ENCODE peak calls at places on chromosome 3, in eight cellular contexts. D, I, N, J, K, R, O and T are unnamed samples. For H3K4me1 and H3K36me3, the result is how much of the 10 kb centered on the place peaks cover.

GRCh38 chr3:27699067-27699466 is 23.1 kb downstream of the EOMES start:
- DNase-seq in D (no peak), I (no peak), N (no peak), J (no peak), K (no peak), R (no peak), O (no peak), T (no peak)

GRCh38 chr3:31442755-31443154 is 90.0 kb upstream of the STT3B start:
- DNase-seq in D (no peak), I (no peak), N (no peak), J (no peak), K (no peak), R (no peak), O (no peak), T (no peak)

GRCh38 chr3:62151591-62151990 is 221.8 kb downstream of the FEZF2 start:
- DNase-seq in D (no peak), I (no peak), N (no peak), J (no peak), K (no peak), R (no peak), O (no peak), T (no peak)

GRCh38 chr3:46705022-46705530 is 3.9 kb downstream of the TMIE start:
- DNase-seq in D (no peak), I (peak), N (peak), J (peak), K (peak), R (peak), O (peak), T (peak)

GRCh38 chr3:129440648-129441190 is 695 bp downstream of the IFT122 start:
- DNase-seq in D (no peak), I (no peak), N (no peak), J (no peak), K (no peak), R (no peak), O (no peak), T (no peak)

GRCh38 chr3:197547618-197548017 is 8.2 kb downstream of the BDH1 start:
- DNase-seq in D (no peak), I (no peak), N (peak), J (no peak), K (no peak), R (no peak), O (no peak), T (no peak)

GRCh38 chr3:12919205-12919604 is 77.8 kb upstream of the RPL32 start:
- DNase-seq in D (no peak), I (no peak), N (no peak), J (no peak), K (no peak), R (no peak), O (no peak), T (no peak)

GRCh38 chr3:52403271-52403841 is 41.5 kb downstream of the SEMA3G start:
- DNase-seq in D (no peak), I (no peak), N (no peak), J (no peak), K (peak), R (no peak), O (no peak), T (no peak)

GRCh38 chr3:194671511-194671899 is 486 bp downstream of the LSG1 start:
- DNase-seq in D (no peak), I (peak), N (peak), J (no peak), K (no peak), R (peak), O (peak), T (peak)

GRCh38 chr3:186320862-186321568 is 41.0 kb downstream of the DGKG start:
- DNase-seq in D (peak), I (peak), N (no peak), J (no peak), K (no peak), R (no peak), O (no peak), T (no peak)

GRCh38 chr3:61650276-61650675 is 88.9 kb downstream of the PTPRG start:
- DNase-seq in D (no peak), I (peak), N (no peak), J (no peak), K (peak), R (no peak), O (no peak), T (no peak)

GRCh38 chr3:196274585-196274984 is 12.9 kb downstream of the PCYT1A start:
- DNase-seq in D (no peak), I (peak), N (no peak), J (no peak), K (no peak), R (peak), O (peak), T (peak)

GRCh38 chr3:44883999-44884431 is 9.6 kb downstream of the TGM4 start:
- DNase-seq in D (peak), I (peak), N (no peak), J (no peak), K (no peak), R (no peak), O (no peak), T (no peak)

GRCh38 chr3:185750015-185750414 is 74.8 kb downstream of the IGF2BP2 start:
- DNase-seq in D (no peak), I (no peak), N (no peak), J (no peak), K (no peak), R (no peak), O (no peak), T (no peak)

GRCh38 chr3:42714151-42714852 is 11.7 kb upstream of the HHATL start:
- DNase-seq in D (no peak), I (no peak), N (no peak), J (no peak), K (no peak), R (no peak), O (no peak), T (no peak)

GRCh38 chr3:168427830-168428471 is 332.2 kb upstream of the GOLIM4 start:
- DNase-seq in D (no peak), I (no peak), N (no peak), J (no peak), K (no peak), R (no peak), O (no peak), T (no peak)

GRCh38 chr3:77693147-77693546 is 653.2 kb downstream of the ROBO2 start:
- DNase-seq in D (no peak), I (no peak), N (no peak), J (no peak), K (no peak), R (no peak), O (no peak), T (no peak)

GRCh38 chr3:105606052-105606451 is 239.3 kb downstream of the ALCAM start:
- DNase-seq in D (no peak), I (peak), N (no peak), J (no peak), K (no peak), R (no peak), O (no peak), T (no peak)

GRCh38 chr3:15291589-15292541 is 40.5 kb downstream of the SH3BP5 start:
- DNase-seq in D (no peak), I (no peak), N (no peak), J (no peak), K (no peak), R (peak), O (peak), T (peak)

GRCh38 chr3:147392083-147392916 is 14.0 kb downstream of the ZIC4 start:
- DNase-seq in D (no peak), I (no peak), N (peak), J (peak), K (no peak), R (no peak), O (no peak), T (no peak)

GRCh38 chr3:50442940-50443579 is 60.4 kb downstream of the CACNA2D2 start:
- DNase-seq in D (no peak), I (no peak), N (peak), J (no peak), K (no peak), R (no peak), O (no peak), T (no peak)

GRCh38 chr3:105422645-105423044 is 55.9 kb downstream of the ALCAM start:
- DNase-seq in D (no peak), I (no peak), N (no peak), J (no peak), K (no peak), R (no peak), O (no peak), T (no peak)

GRCh38 chr3:64270143-64270542 is 44.9 kb upstream of the PRICKLE2 start:
- DNase-seq in D (no peak), I (no peak), N (no peak), J (no peak), K (no peak), R (no peak), O (no peak), T (no peak)

GRCh38 chr3:184257083-184257915 is 4.1 kb downstream of the CAMK2N2 start:
- DNase-seq in D (no peak), I (no peak), N (no peak), J (no peak), K (no peak), R (no peak), O (no peak), T (no peak)

GRCh38 chr3:133113526-133113925 is 75.3 kb downstream of the TMEM108 start:
- DNase-seq in D (no peak), I (peak), N (no peak), J (no peak), K (no peak), R (no peak), O (no peak), T (no peak)

GRCh38 chr3:52527732-52528595 is 5.7 kb downstream of the NT5DC2 start:
- DNase-seq in D (no peak), I (no peak), N (no peak), J (peak), K (peak), R (no peak), O (no peak), T (no peak)

GRCh38 chr3:28328188-28329151 is 20.1 kb upstream of the ZCWPW2 start:
- DNase-seq in D (no peak), I (peak), N (peak), J (no peak), K (no peak), R (peak), O (no peak), T (no peak)

GRCh38 chr3:145854486-145854885 is 306.5 kb downstream of the PLOD2 start:
- DNase-seq in D (no peak), I (no peak), N (no peak), J (no peak), K (no peak), R (no peak), O (no peak), T (no peak)

GRCh38 chr3:103218146-103218545 is 783.3 kb downstream of the ZPLD1 start:
- DNase-seq in D (no peak), I (no peak), N (no peak), J (no peak), K (no peak), R (no peak), O (no peak), T (no peak)

GRCh38 chr3:188624828-188625227 is 470.9 kb downstream of the LPP start:
- DNase-seq in D (no peak), I (no peak), N (no peak), J (no peak), K (no peak), R (no peak), O (no peak), T (no peak)

GRCh38 chr3:136390574-136390973 is 140.4 kb downstream of the PCCB start:
- DNase-seq in D (no peak), I (no peak), N (peak), J (no peak), K (no peak), R (no peak), O (no peak), T (no peak)

GRCh38 chr3:28860307-28860706 is 420.6 kb upstream of the RBMS3 start:
- DNase-seq in D (no peak), I (no peak), N (no peak), J (no peak), K (peak), R (no peak), O (no peak), T (no peak)

GRCh38 chr3:142027713-142028112 is 121.6 kb downstream of the TFDP2 start:
- DNase-seq in D (no peak), I (peak), N (peak), J (no peak), K (no peak), R (peak), O (no peak), T (peak)

GRCh38 chr3:179771797-179772196 is 119.0 kb downstream of the USP13 start:
- DNase-seq in D (no peak), I (no peak), N (peak), J (no peak), K (no peak), R (no peak), O (no peak), T (no peak)

GRCh38 chr3:131142580-131142979 is 115.9 kb downstream of the NEK11 start:
- DNase-seq in D (no peak), I (peak), N (no peak), J (no peak), K (no peak), R (no peak), O (no peak), T (no peak)

GRCh38 chr3:152050782-152051405 is 177.5 kb downstream of the SUCNR1 start:
- DNase-seq in D (no peak), I (no peak), N (no peak), J (no peak), K (no peak), R (no peak), O (no peak), T (no peak)

GRCh38 chr3:89173546-89173945 is 66.1 kb downstream of the EPHA3 start:
- DNase-seq in D (no peak), I (no peak), N (no peak), J (no peak), K (no peak), R (no peak), O (no peak), T (no peak)

GRCh38 chr3:89171681-89172080 is 64.3 kb downstream of the EPHA3 start:
- DNase-seq in D (no peak), I (no peak), N (no peak), J (no peak), K (no peak), R (no peak), O (no peak), T (no peak)

GRCh38 chr3:89172150-89172549 is 64.7 kb downstream of the EPHA3 start:
- DNase-seq in D (no peak), I (no peak), N (no peak), J (no peak), K (no peak), R (no peak), O (no peak), T (no peak)
- H3K4me3 ChIP-seq in D (no peak), I (no peak), N (no peak), J (no peak), K (no peak), R (no peak), O (no peak), T (no peak)

DNA sequence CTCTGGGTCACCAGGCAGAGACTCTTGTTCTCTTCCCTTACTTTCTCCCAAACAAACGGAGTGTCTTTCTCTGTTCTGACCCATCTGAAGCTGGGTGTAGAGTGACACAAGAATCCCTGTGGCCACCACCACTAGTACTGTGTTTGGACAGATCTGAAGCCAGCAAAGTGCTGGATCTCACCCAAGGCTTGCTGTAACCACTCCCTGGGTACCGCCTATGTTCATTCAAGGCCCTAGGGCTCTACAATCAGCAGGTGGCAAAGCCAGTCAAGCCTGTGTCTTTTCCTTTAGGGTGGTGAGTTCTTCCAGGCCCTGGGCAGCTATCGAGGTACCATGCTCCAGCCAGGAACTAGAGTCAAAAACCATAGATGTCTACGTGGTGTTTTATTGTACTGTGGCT is 149.2 kb upstream of the CTNNB1 start:
- DNase-seq in D (no peak), I (no peak), N (no peak), J (no peak), K (no peak), R (no peak), O (no peak), T (no peak)
- H3K4me1 ChIP-seq in D (under half), I (under half), N (under half), J (under half), K (under half), R (under half), O (under half), T (under half)

GRCh38 chr3:66395635-66396034 is 105.2 kb downstream of the LRIG1 start:
- DNase-seq in D (no peak), I (no peak), N (no peak), J (peak), K (no peak), R (no peak), O (no peak), T (no peak)
- H3K36me3 ChIP-seq in D (under half), I (under half), N (under half), J (half or more), K (under half), R (under half), O (under half), T (under half)

DNA sequence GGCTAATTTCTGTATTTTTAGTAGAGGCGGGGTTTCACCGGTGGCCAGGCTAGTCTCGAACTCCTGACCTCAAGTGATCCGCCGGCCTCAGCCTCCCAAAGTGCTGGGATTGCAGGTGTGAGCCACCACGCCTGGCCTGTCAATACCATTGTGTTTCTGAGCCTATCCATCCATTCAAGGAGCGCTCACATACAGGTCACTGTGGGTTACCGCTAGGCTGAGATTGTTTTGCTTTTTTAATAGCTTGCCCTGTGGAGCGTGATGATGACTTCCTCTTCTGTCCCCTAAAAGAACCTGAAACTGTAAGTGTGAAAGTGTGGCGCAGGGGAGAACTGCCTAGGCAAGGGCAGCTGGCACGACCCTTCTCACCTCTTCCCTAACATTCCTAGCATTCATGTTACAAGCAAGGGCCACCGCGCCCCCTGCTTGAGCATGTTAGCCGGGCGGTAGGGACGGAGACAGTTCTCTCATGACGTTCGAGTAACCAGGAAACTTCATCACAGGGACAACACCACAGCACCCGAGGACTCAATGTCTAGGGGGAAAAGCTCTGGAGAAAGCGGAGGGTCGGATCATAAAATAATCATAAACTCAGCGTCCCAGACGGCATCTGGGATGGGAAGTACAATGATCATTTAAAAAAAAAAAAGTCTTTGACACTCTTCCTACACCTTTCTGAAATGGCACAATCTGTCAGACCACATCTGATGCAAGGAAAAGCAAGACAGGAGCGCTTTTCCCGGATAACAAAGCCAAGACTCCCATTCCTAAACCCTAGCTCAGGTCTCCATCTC is 785 bp downstream of the LAMP3 start:
- DNase-seq in D (no peak), I (no peak), N (peak), J (peak), K (no peak), R (peak), O (no peak), T (peak)
- H3K4me3 ChIP-seq in D (peak), I (peak), N (peak), J (peak), K (peak), R (peak), O (peak), T (peak)

DNA sequence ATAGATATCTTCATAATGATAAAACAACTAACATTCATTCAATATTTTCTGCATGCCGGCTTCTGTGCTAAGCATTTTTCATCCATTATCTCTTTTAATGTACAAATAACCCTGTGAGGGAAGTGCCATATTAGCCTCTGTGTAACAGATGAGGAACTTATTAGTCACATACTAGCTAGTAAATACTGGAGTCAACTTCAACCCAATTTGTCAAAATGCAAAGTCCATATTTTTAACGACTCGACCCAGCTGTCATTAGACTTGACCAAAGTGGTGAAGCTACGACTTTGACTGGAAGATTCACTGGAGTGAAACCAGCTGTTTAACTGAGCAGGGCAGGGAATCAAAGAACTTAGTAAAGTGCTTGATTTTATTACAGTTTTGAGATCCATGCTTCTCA is 41.6 kb downstream of the PARP15 start:
- DNase-seq in D (no peak), I (peak), N (no peak), J (no peak), K (no peak), R (no peak), O (no peak), T (no peak)
- H3K4me1 ChIP-seq in D (under half), I (under half), N (under half), J (under half), K (under half), R (under half), O (under half), T (under half)

GRCh38 chr3:86152620-86153019 is 838.3 kb downstream of the VGLL3 start:
- DNase-seq in D (no peak), I (no peak), N (no peak), J (no peak), K (no peak), R (no peak), O (no peak), T (no peak)

GRCh38 chr3:86149054-86149453 is 841.9 kb downstream of the VGLL3 start:
- DNase-seq in D (no peak), I (no peak), N (peak), J (no peak), K (no peak), R (no peak), O (no peak), T (no peak)

DNA sequence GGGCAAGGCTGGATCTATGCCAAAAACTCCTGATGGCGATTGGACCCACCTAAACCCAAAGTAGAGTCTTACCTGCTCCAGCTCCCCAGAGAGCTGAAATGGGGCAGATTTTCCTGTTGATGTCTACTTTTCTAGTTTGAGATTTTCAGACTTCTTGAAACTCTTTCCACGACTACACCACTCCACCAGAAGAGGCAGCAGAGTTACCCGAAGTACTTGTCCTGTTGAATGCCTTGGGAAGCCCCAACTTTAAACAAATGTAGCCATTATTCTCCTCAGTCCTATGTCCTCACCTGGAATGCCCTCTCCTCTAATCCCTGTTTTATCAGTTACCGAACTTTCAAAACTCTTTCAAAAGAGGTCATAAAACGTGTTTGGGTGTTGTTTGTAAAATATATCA is 843.8 kb downstream of the VGLL3 start:
- DNase-seq in D (no peak), I (peak), N (no peak), J (no peak), K (no peak), R (no peak), O (no peak), T (no peak)
- H3K36me3 ChIP-seq in D (under half), I (under half), N (under half), J (under half), K (under half), R (under half), O (under half), T (under half)

GRCh38 chr3:2097641-2098191 is 950 bp upstream of the CNTN4 start:
- DNase-seq in D (no peak), I (no peak), N (peak), J (no peak), K (no peak), R (no peak), O (no peak), T (no peak)

GRCh38 chr3:2096196-2096595 is 2.5 kb upstream of the CNTN4 start:
- DNase-seq in D (no peak), I (no peak), N (peak), J (no peak), K (no peak), R (no peak), O (no peak), T (no peak)

GRCh38 chr3:2099779-2100191 is 1.1 kb downstream of the CNTN4 start:
- DNase-seq in D (no peak), I (no peak), N (peak), J (no peak), K (no peak), R (no peak), O (no peak), T (no peak)

GRCh38 chr3:2098398-2099027 is at the start of gene CNTN4:
- DNase-seq in D (no peak), I (no peak), N (peak), J (peak), K (peak), R (no peak), O (no peak), T (no peak)

GRCh38 chr3:2099028-2099671 is 484 bp downstream of the CNTN4 start:
- DNase-seq in D (no peak), I (no peak), N (peak), J (peak), K (no peak), R (no peak), O (no peak), T (no peak)
- H3K4me3 ChIP-seq in D (no peak), I (no peak), N (peak), J (peak), K (peak), R (no peak), O (no peak), T (no peak)